ENCODE peak calls at places on chromosome 15, in ten cellular contexts. One of them, this sample, is unnamed.

GRCh38 chr15:35166730-35167359 is 81.8 kb upstream of the NANOGP8 start:
- DNase-seq in adrenal gland: no peak
- DNase-seq in fibroblast of mammary gland: no peak
- DNase-seq in lower leg skin: no peak
- DNase-seq in ascending aorta: no peak
- DNase-seq in cardiac muscle cell: no peak
- DNase-seq in esophagus muscularis mucosa: no peak
- DNase-seq in choroid plexus epithelial cell: peak
- DNase-seq in sigmoid colon: no peak
- DNase-seq in GM12865: no peak
- DNase-seq in this sample: peak

GRCh38 chr15:63233667-63234419 is 43.6 kb upstream of the APH1B start:
- DNase-seq in adrenal gland: no peak
- DNase-seq in fibroblast of mammary gland: peak
- DNase-seq in lower leg skin: no peak
- DNase-seq in ascending aorta: no peak
- DNase-seq in cardiac muscle cell: no peak
- DNase-seq in esophagus muscularis mucosa: no peak
- DNase-seq in choroid plexus epithelial cell: peak
- DNase-seq in sigmoid colon: no peak
- DNase-seq in GM12865: no peak
- DNase-seq in this sample: peak

GRCh38 chr15:22780267-22780666 is 6.2 kb upstream of the NIPA1 start:
- DNase-seq in adrenal gland: no peak
- DNase-seq in fibroblast of mammary gland: peak
- DNase-seq in lower leg skin: no peak
- DNase-seq in ascending aorta: no peak
- DNase-seq in cardiac muscle cell: no peak
- DNase-seq in esophagus muscularis mucosa: no peak
- DNase-seq in choroid plexus epithelial cell: no peak
- DNase-seq in sigmoid colon: no peak
- DNase-seq in GM12865: peak
- DNase-seq in this sample: peak

GRCh38 chr15:32838820-32839219 is 121.0 kb downstream of the GREM1 start:
- DNase-seq in adrenal gland: peak
- DNase-seq in fibroblast of mammary gland: peak
- DNase-seq in lower leg skin: peak
- DNase-seq in ascending aorta: no peak
- DNase-seq in cardiac muscle cell: no peak
- DNase-seq in esophagus muscularis mucosa: no peak
- DNase-seq in choroid plexus epithelial cell: no peak
- DNase-seq in sigmoid colon: no peak
- DNase-seq in GM12865: no peak
- DNase-seq in this sample: peak

GRCh38 chr15:62254137-62254934 is 89.3 kb upstream of the C2CD4B start:
- DNase-seq in adrenal gland: peak
- DNase-seq in fibroblast of mammary gland: peak
- DNase-seq in lower leg skin: no peak
- DNase-seq in ascending aorta: peak
- DNase-seq in cardiac muscle cell: peak
- DNase-seq in esophagus muscularis mucosa: no peak
- DNase-seq in choroid plexus epithelial cell: peak
- DNase-seq in sigmoid colon: peak
- DNase-seq in GM12865: peak
- DNase-seq in this sample: peak

GRCh38 chr15:75123395-75123794 is 78.3 kb upstream of the C15orf39 start:
- DNase-seq in adrenal gland: no peak
- DNase-seq in fibroblast of mammary gland: peak
- DNase-seq in lower leg skin: no peak
- DNase-seq in ascending aorta: no peak
- DNase-seq in cardiac muscle cell: no peak
- DNase-seq in esophagus muscularis mucosa: no peak
- DNase-seq in choroid plexus epithelial cell: peak
- DNase-seq in sigmoid colon: no peak
- DNase-seq in GM12865: no peak
- DNase-seq in this sample: peak

GRCh38 chr15:68596691-68597090 is 17.9 kb downstream of the CORO2B start:
- DNase-seq in adrenal gland: no peak
- DNase-seq in fibroblast of mammary gland: no peak
- DNase-seq in lower leg skin: no peak
- DNase-seq in ascending aorta: no peak
- DNase-seq in cardiac muscle cell: no peak
- DNase-seq in esophagus muscularis mucosa: no peak
- DNase-seq in choroid plexus epithelial cell: no peak
- DNase-seq in sigmoid colon: no peak
- DNase-seq in GM12865: no peak
- DNase-seq in this sample: no peak

GRCh38 chr15:100189849-100190248 is 151.9 kb downstream of the ADAMTS17 start:
- DNase-seq in adrenal gland: no peak
- DNase-seq in fibroblast of mammary gland: no peak
- DNase-seq in lower leg skin: no peak
- DNase-seq in ascending aorta: peak
- DNase-seq in cardiac muscle cell: no peak
- DNase-seq in esophagus muscularis mucosa: no peak
- DNase-seq in choroid plexus epithelial cell: no peak
- DNase-seq in sigmoid colon: peak
- DNase-seq in GM12865: no peak
- DNase-seq in this sample: no peak

GRCh38 chr15:68200016-68200861 is 4.9 kb downstream of the CALML4 start:
- DNase-seq in adrenal gland: peak
- DNase-seq in fibroblast of mammary gland: no peak
- DNase-seq in lower leg skin: no peak
- DNase-seq in ascending aorta: no peak
- DNase-seq in cardiac muscle cell: peak
- DNase-seq in esophagus muscularis mucosa: peak
- DNase-seq in choroid plexus epithelial cell: peak
- DNase-seq in sigmoid colon: no peak
- DNase-seq in GM12865: no peak
- DNase-seq in this sample: no peak

GRCh38 chr15:51970132-51970817 is 1.3 kb downstream of the LEO1 start:
- DNase-seq in adrenal gland: no peak
- DNase-seq in fibroblast of mammary gland: no peak
- DNase-seq in lower leg skin: no peak
- DNase-seq in ascending aorta: no peak
- DNase-seq in cardiac muscle cell: no peak
- DNase-seq in esophagus muscularis mucosa: no peak
- DNase-seq in choroid plexus epithelial cell: no peak
- DNase-seq in sigmoid colon: no peak
- DNase-seq in GM12865: no peak
- DNase-seq in this sample: peak
- H3K4me3 ChIP-seq in adrenal gland: no peak
- H3K4me3 ChIP-seq in fibroblast of mammary gland: peak
- H3K4me3 ChIP-seq in lower leg skin: no peak
- H3K4me3 ChIP-seq in ascending aorta: peak
- H3K4me3 ChIP-seq in cardiac muscle cell: no peak
- H3K4me3 ChIP-seq in esophagus muscularis mucosa: no peak
- H3K4me3 ChIP-seq in choroid plexus epithelial cell: peak
- H3K4me3 ChIP-seq in sigmoid colon: no peak
- H3K4me3 ChIP-seq in GM12865: peak
- H3K4me3 ChIP-seq in this sample: peak

DNA sequence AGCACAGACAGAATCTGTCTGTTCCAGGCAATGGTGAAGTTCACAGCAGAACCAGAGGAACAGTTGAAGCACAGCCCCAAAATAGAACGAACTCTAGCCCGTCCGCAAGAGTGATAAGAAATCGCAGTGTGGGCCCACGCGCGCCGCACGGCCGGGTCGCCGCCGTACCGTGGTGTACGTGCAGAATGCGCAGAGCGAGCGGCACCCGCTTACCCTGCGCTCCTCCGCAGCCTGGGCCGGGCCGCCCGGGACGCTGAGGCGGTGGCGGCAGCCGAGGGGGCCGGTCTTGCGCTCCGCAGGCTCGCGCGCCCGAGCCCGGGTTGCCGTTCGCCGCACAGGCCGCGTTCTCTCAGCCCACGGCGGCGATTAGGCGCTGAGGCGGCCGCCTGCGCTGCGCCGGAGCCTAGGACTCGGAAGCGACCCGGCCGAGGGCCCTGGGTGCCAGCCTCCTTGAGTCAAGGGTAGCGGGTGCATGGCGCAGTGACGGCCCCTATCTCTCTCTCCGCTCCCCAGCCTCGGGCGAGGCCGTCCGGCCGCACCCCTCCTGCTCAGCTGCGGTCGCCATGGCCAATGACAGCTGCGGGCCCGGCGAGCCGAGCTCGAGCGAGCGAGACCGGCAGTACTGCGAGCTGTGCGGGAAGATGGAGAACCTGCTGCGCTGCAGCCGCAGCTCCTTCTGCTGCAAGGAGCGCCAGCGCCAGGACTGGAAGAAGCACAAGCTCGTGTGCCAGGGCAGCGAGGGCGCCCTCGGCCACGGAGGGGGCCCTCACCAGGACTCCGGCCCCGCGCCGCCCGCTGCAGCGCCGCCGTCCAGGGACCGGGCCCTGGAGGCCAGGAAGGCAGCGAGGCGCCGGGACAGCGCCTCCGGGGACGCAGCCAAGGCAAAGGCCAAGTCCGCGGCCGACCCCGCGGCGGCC is 20.5 kb downstream of the WDR73 start:
- DNase-seq in adrenal gland: peak
- DNase-seq in fibroblast of mammary gland: peak
- DNase-seq in lower leg skin: peak
- DNase-seq in ascending aorta: peak
- DNase-seq in cardiac muscle cell: peak
- DNase-seq in esophagus muscularis mucosa: peak
- DNase-seq in choroid plexus epithelial cell: peak
- DNase-seq in sigmoid colon: peak
- DNase-seq in GM12865: peak
- DNase-seq in this sample: peak
- TF ChIP-seq CTCF in adrenal gland: no peak
- TF ChIP-seq CTCF in fibroblast of mammary gland: no peak
- TF ChIP-seq CTCF in lower leg skin: no peak
- TF ChIP-seq CTCF in ascending aorta: peak
- TF ChIP-seq CTCF in cardiac muscle cell: no peak
- TF ChIP-seq CTCF in esophagus muscularis mucosa: no peak
- TF ChIP-seq CTCF in choroid plexus epithelial cell: no peak
- TF ChIP-seq CTCF in sigmoid colon: no peak
- TF ChIP-seq CTCF in GM12865: no peak
- TF ChIP-seq CTCF in this sample: no peak

GRCh38 chr15:77818484-77819270 is 186.0 kb upstream of the LINGO1 start:
- DNase-seq in adrenal gland: no peak
- DNase-seq in fibroblast of mammary gland: no peak
- DNase-seq in lower leg skin: no peak
- DNase-seq in ascending aorta: no peak
- DNase-seq in cardiac muscle cell: peak
- DNase-seq in esophagus muscularis mucosa: no peak
- DNase-seq in choroid plexus epithelial cell: no peak
- DNase-seq in sigmoid colon: no peak
- DNase-seq in GM12865: no peak
- DNase-seq in this sample: no peak
- H3K4me3 ChIP-seq in adrenal gland: no peak
- H3K4me3 ChIP-seq in fibroblast of mammary gland: no peak
- H3K4me3 ChIP-seq in lower leg skin: no peak
- H3K4me3 ChIP-seq in ascending aorta: peak
- H3K4me3 ChIP-seq in cardiac muscle cell: peak
- H3K4me3 ChIP-seq in esophagus muscularis mucosa: peak
- H3K4me3 ChIP-seq in choroid plexus epithelial cell: no peak
- H3K4me3 ChIP-seq in sigmoid colon: no peak
- H3K4me3 ChIP-seq in GM12865: no peak
- H3K4me3 ChIP-seq in this sample: no peak

GRCh38 chr15:96345560-96346389 is 15.3 kb downstream of the NR2F2 start:
- DNase-seq in adrenal gland: peak
- DNase-seq in fibroblast of mammary gland: peak
- DNase-seq in lower leg skin: peak
- DNase-seq in ascending aorta: peak
- DNase-seq in cardiac muscle cell: peak
- DNase-seq in esophagus muscularis mucosa: no peak
- DNase-seq in choroid plexus epithelial cell: peak
- DNase-seq in sigmoid colon: peak
- DNase-seq in GM12865: peak
- DNase-seq in this sample: peak
- TF ChIP-seq CTCF in adrenal gland: peak
- TF ChIP-seq CTCF in fibroblast of mammary gland: peak
- TF ChIP-seq CTCF in lower leg skin: no peak
- TF ChIP-seq CTCF in ascending aorta: peak
- TF ChIP-seq CTCF in cardiac muscle cell: peak
- TF ChIP-seq CTCF in esophagus muscularis mucosa: peak
- TF ChIP-seq CTCF in choroid plexus epithelial cell: peak
- TF ChIP-seq CTCF in sigmoid colon: peak
- TF ChIP-seq CTCF in GM12865: peak
- TF ChIP-seq CTCF in this sample: peak

GRCh38 chr15:41881925-41882688 is 11.7 kb downstream of the SPTBN5 start:
- DNase-seq in adrenal gland: no peak
- DNase-seq in fibroblast of mammary gland: no peak
- DNase-seq in lower leg skin: no peak
- DNase-seq in ascending aorta: no peak
- DNase-seq in cardiac muscle cell: peak
- DNase-seq in esophagus muscularis mucosa: no peak
- DNase-seq in choroid plexus epithelial cell: peak
- DNase-seq in sigmoid colon: no peak
- DNase-seq in GM12865: no peak
- DNase-seq in this sample: no peak
- H3K4me3 ChIP-seq in adrenal gland: no peak
- H3K4me3 ChIP-seq in fibroblast of mammary gland: no peak
- H3K4me3 ChIP-seq in lower leg skin: no peak
- H3K4me3 ChIP-seq in ascending aorta: peak
- H3K4me3 ChIP-seq in cardiac muscle cell: no peak
- H3K4me3 ChIP-seq in esophagus muscularis mucosa: peak
- H3K4me3 ChIP-seq in choroid plexus epithelial cell: peak
- H3K4me3 ChIP-seq in sigmoid colon: no peak
- H3K4me3 ChIP-seq in GM12865: no peak
- H3K4me3 ChIP-seq in this sample: no peak

DNA sequence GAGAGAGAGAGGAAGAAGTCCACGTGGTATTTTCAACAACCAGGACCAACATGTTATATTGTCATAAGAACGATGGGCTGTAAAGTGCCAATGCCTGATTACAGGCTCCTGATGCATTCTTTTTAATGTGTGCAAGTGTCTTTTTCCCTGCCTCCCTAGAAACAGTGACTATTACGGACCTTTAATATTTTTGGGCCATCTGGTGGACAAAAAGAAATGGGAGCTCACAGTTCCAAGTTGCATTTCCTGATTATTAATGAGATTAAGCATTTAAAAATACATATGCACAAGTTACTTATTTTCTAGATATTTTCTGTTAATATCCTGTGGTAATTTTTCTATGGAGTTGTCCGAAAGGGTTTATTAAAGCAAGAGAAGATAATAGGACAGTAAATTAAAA is 530.2 kb downstream of the NR2F2 start:
- DNase-seq in adrenal gland: no peak
- DNase-seq in fibroblast of mammary gland: no peak
- DNase-seq in lower leg skin: no peak
- DNase-seq in ascending aorta: no peak
- DNase-seq in cardiac muscle cell: no peak
- DNase-seq in esophagus muscularis mucosa: no peak
- DNase-seq in choroid plexus epithelial cell: peak
- DNase-seq in sigmoid colon: no peak
- DNase-seq in GM12865: no peak
- DNase-seq in this sample: no peak
- TF ChIP-seq CTCF in adrenal gland: peak
- TF ChIP-seq CTCF in fibroblast of mammary gland: no peak
- TF ChIP-seq CTCF in lower leg skin: no peak
- TF ChIP-seq CTCF in ascending aorta: no peak
- TF ChIP-seq CTCF in cardiac muscle cell: no peak
- TF ChIP-seq CTCF in esophagus muscularis mucosa: no peak
- TF ChIP-seq CTCF in choroid plexus epithelial cell: peak
- TF ChIP-seq CTCF in sigmoid colon: no peak
- TF ChIP-seq CTCF in GM12865: no peak
- TF ChIP-seq CTCF in this sample: no peak

DNA sequence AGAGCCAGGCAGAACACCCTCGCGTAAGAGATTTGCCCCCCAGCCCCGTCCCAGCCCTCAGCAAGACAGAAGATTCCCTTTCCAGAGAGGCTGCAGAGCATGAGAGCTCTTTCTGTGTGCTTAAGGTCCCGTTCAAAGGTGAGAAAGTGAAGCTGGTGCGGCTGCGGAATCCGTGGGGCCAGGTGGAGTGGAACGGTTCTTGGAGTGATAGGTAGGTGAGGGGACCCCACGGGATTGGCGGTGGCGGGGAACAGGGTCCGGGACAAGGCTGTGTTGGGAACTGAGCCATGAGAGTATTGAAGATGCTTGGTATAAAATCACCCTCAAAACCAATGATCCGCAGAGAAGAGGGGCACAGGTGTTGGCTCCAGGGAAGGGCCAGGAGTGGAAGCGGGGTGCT is 34.8 kb downstream of the CAPN3 start:
- DNase-seq in adrenal gland: no peak
- DNase-seq in fibroblast of mammary gland: no peak
- DNase-seq in lower leg skin: no peak
- DNase-seq in ascending aorta: peak
- DNase-seq in cardiac muscle cell: no peak
- DNase-seq in esophagus muscularis mucosa: no peak
- DNase-seq in choroid plexus epithelial cell: no peak
- DNase-seq in sigmoid colon: no peak
- DNase-seq in GM12865: no peak
- DNase-seq in this sample: no peak
- H3K4me3 ChIP-seq in adrenal gland: no peak
- H3K4me3 ChIP-seq in fibroblast of mammary gland: no peak
- H3K4me3 ChIP-seq in lower leg skin: no peak
- H3K4me3 ChIP-seq in ascending aorta: no peak
- H3K4me3 ChIP-seq in cardiac muscle cell: no peak
- H3K4me3 ChIP-seq in esophagus muscularis mucosa: no peak
- H3K4me3 ChIP-seq in choroid plexus epithelial cell: no peak
- H3K4me3 ChIP-seq in sigmoid colon: no peak
- H3K4me3 ChIP-seq in GM12865: no peak
- H3K4me3 ChIP-seq in this sample: no peak

This sample was measured in fibroblast of the aortic adventitia.